ENCODE peak calls at places on chromosomes 5 and 9, in ten cellular contexts. J is GM13977; W is RWPE2; I is H9; B is MCF 10A; L is fibroblast of mammary gland; T is endothelial cell; A is CD4-positive, alpha-beta T cell; M is GM20000; P is AG09319. C is an unnamed sample.

GRCh38 chr9:114611516-114612271 is 603 bp downstream of the TMEM268 start:
- DNase-seq in J (peak; percentile 59), W (no peak), I (peak; percentile 54), B (peak; percentile 61), L (peak; percentile 70), T (peak; percentile 26), A (peak; percentile 39), M (peak; percentile 68), P (no peak), C (peak; percentile 41)

GRCh38 chr9:34623386-34624235 is 3.3 kb upstream of the DCTN3 start:
- DNase-seq in J (no peak), W (no peak), I (no peak), B (no peak), L (no peak), T (no peak), A (no peak), M (no peak), P (no peak), C (no peak)

GRCh38 chr5:58044166-58044565 is 415.7 kb downstream of the PLK2 start:
- DNase-seq in J (no peak), W (no peak), I (no peak), B (no peak), L (no peak), T (no peak), A (no peak), M (no peak), P (no peak), C (no peak)

GRCh38 chr5:173663810-173664526 is 47.5 kb upstream of the BOD1 start:
- DNase-seq in J (no peak), W (no peak), I (no peak), B (no peak), L (no peak), T (peak; percentile 53), A (no peak), M (peak; percentile 52), P (no peak), C (peak; percentile 38)

GRCh38 chr9:37239224-37239859 is 119.0 kb downstream of the ZCCHC7 start:
- DNase-seq in J (no peak), W (no peak), I (no peak), B (no peak), L (no peak), T (no peak), A (no peak), M (no peak), P (no peak), C (no peak)

GRCh38 chr9:92627651-92628050 is 42.3 kb downstream of the IPPK start:
- DNase-seq in J (no peak), W (no peak), I (no peak), B (no peak), L (no peak), T (no peak), A (no peak), M (no peak), P (no peak), C (no peak)

GRCh38 chr5:171953860-171954701 is 52.4 kb downstream of the FBXW11 start:
- DNase-seq in J (no peak), W (no peak), I (no peak), B (no peak), L (peak; percentile 61), T (no peak), A (no peak), M (no peak), P (no peak), C (no peak)

GRCh38 chr5:390571-391491 is 52.1 kb upstream of the EXOC3 start:
- DNase-seq in J (peak; percentile 42), W (peak; percentile 63), I (peak; percentile 34), B (no peak), L (no peak), T (no peak), A (no peak), M (peak; percentile 58), P (no peak), C (no peak)

GRCh38 chr9:87267701-87268100 is 230.0 kb upstream of the DAPK1 start:
- DNase-seq in J (no peak), W (no peak), I (no peak), B (peak; percentile 54), L (peak; percentile 91), T (no peak), A (no peak), M (no peak), P (peak; percentile 82), C (no peak)

GRCh38 chr5:55236800-55237199 is 3.4 kb upstream of the CCNO start:
- DNase-seq in J (no peak), W (no peak), I (no peak), B (no peak), L (no peak), T (no peak), A (no peak), M (no peak), P (no peak), C (no peak)

GRCh38 chr5:31193591-31194457 is at the start of gene CDH6:
- DNase-seq in J (no peak), W (peak; percentile 52), I (peak; percentile 92), B (no peak), L (no peak), T (peak; percentile 48), A (no peak), M (no peak), P (peak; percentile 40), C (peak; percentile 76)

GRCh38 chr5:139635606-139636206 is 12.4 kb upstream of the CXXC5 start:
- DNase-seq in J (peak; percentile 36), W (peak; percentile 82), I (no peak), B (peak; percentile 93), L (peak; percentile 98), T (peak; percentile 42), A (no peak), M (no peak), P (peak; percentile 93), C (no peak)

DNA sequence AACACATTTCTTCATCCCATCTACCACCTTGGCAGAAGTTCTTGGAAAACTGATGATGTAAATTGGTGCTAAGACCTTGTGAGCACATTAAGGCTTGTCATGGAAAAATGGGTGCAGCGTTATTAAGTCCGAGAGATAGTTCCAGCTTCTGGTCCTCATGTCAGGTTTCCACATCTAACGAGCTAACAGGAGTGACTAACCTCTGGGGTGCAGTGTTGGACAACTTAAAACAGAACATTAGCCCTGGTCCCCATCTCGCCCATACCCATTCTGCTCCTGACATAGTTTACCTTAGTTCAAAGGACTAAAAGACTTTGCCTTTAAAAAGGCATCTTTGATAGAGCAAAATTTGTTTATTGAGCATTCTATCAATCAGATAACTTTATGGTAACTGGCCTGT is 128.0 kb downstream of the SLC1A3 start:
- DNase-seq in J (no peak), W (no peak), I (no peak), B (peak; percentile 57), L (peak; percentile 43), T (no peak), A (no peak), M (no peak), P (no peak), C (no peak)
- TF ChIP-seq CTCF in J (peak; percentile 32), W (peak; percentile 46), I (peak; percentile 50), B (peak; percentile 29), L (peak; percentile 14), T (no peak), A (no peak), M (no peak), P (peak; percentile 15), C (no peak)

GRCh38 chr5:38830521-38831051 is 15.2 kb upstream of the OSMR start:
- DNase-seq in J (no peak), W (no peak), I (no peak), B (peak; percentile 90), L (peak; percentile 80), T (no peak), A (no peak), M (no peak), P (no peak), C (no peak)

GRCh38 chr5:38831117-38831516 is 14.7 kb upstream of the OSMR start:
- DNase-seq in J (no peak), W (no peak), I (no peak), B (no peak), L (no peak), T (no peak), A (no peak), M (no peak), P (no peak), C (no peak)

GRCh38 chr5:38835887-38836286 is 9.9 kb upstream of the OSMR start:
- DNase-seq in J (no peak), W (no peak), I (no peak), B (no peak), L (peak; percentile 78), T (no peak), A (no peak), M (no peak), P (no peak), C (no peak)

GRCh38 chr5:38832810-38833209 is 13.0 kb upstream of the OSMR start:
- DNase-seq in J (no peak), W (no peak), I (no peak), B (no peak), L (no peak), T (no peak), A (no peak), M (no peak), P (no peak), C (no peak)

DNA sequence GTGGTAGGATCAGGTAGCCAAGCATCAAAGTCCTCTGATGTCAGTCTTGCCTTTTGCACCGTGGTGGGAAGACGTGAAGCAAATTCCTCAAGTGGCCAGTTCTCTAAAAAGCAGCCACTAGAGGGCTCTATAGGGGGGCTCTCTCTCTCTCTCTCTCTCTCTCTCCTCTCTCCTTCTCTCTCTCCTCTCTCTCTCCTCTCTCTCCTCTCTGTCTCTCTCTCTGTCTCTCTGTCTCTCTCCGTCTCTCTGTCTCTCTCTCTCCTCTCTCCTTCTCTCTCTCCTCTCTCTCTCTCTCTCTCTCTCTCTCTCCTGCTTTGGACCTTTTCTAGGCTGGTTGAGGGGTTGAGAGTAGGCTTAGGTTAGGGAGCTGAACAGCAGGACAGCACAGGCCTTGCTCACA is 13.9 kb upstream of the OSMR start:
- DNase-seq in J (no peak), W (no peak), I (peak; percentile 44), B (peak; percentile 61), L (peak; percentile 69), T (peak; percentile 37), A (no peak), M (peak; percentile 47), P (no peak), C (no peak)
- TF ChIP-seq CTCF in J (peak; percentile 58), W (peak; percentile 29), I (peak; percentile 59), B (peak; percentile 24), L (peak; percentile 64), T (no peak), A (no peak), M (peak; percentile 46), P (peak; percentile 43), C (peak; percentile 56)

DNA sequence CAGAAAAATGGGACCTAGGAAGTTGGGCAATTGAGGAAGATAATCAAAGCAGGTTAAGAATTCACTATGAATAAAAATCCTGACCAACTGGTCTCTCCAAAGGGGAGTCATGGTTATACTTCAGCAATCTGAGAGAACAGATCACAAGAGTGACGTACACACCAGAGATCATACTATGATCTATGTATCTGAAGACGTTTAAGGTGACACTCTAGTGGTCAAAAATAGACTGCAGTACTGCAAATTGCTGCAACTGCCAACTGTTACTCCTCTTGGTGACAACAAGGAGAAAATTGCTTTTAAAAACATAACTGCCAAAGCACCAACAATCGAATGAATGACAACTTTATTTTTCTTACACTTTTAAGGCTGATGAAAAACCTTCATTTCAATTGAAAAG is 4.9 kb downstream of the AK6 start:
- DNase-seq in J (no peak), W (no peak), I (no peak), B (no peak), L (peak; percentile 47), T (no peak), A (no peak), M (peak; percentile 25), P (no peak), C (no peak)
- TF ChIP-seq CTCF in J (peak; percentile 13), W (peak; percentile 31), I (peak; percentile 54), B (peak; percentile 18), L (peak; percentile 40), T (peak; percentile 60), A (no peak), M (no peak), P (no peak), C (peak; percentile 66)

GRCh38 chr5:135174315-135175096 is 140.5 kb upstream of the PITX1 start:
- DNase-seq in J (no peak), W (no peak), I (peak; percentile 78), B (no peak), L (no peak), T (no peak), A (no peak), M (no peak), P (no peak), C (no peak)
- TF ChIP-seq CTCF in J (peak; percentile 5), W (no peak), I (peak; percentile 78), B (peak; percentile 15), L (peak; percentile 19), T (no peak), A (no peak), M (no peak), P (no peak), C (peak; percentile 30)

C was measured in neural crest cell.